ENCODE peak calls at places on chromosomes 6 and 20, in eight cellular contexts. A, E, Q, W, O, T, M and U are unnamed samples.

GRCh38 chr6:89961481-89961880 is 67.2 kb downstream of the GJA10 start:
- DNase-seq in Q (no peak), O (no peak), W (no peak), M (no peak), T (no peak), E (no peak), A (no peak), U (no peak)

GRCh38 chr20:5977975-5978374 is 27.5 kb downstream of the MCM8 start:
- DNase-seq in M (no peak), W (no peak), E (no peak), Q (no peak), O (no peak), A (no peak), T (no peak), U (no peak)

GRCh38 chr6:118744261-118744941 is 93.0 kb upstream of the CEP85L start:
- DNase-seq in M (no peak), T (no peak), A (no peak), W (no peak), Q (no peak), E (peak; percentile 14), O (no peak), U (no peak)

GRCh38 chr20:38985603-38986170 is 23.5 kb downstream of the DHX35 start:
- DNase-seq in E (peak; percentile 89), O (no peak), Q (peak; percentile 42), M (no peak), T (no peak), A (no peak), W (no peak), U (no peak)

GRCh38 chr6:125030969-125031368 is 68.7 kb downstream of the RNF217 start:
- DNase-seq in Q (no peak), E (no peak), M (no peak), W (no peak), A (no peak), O (no peak), T (no peak), U (no peak)

GRCh38 chr6:17703256-17703694 is 3.5 kb downstream of the NUP153 start:
- DNase-seq in W (no peak), T (no peak), M (peak; percentile 18), E (peak; percentile 93), O (peak; percentile 10), Q (peak; percentile 80), A (no peak), U (peak; percentile 16)

GRCh38 chr6:127243501-127243900 is 23.2 kb upstream of the RNF146 start:
- DNase-seq in A (no peak), Q (no peak), E (peak; percentile 68), M (no peak), T (no peak), O (no peak), W (no peak), U (no peak)

GRCh38 chr6:146543940-146544661 is 468 bp downstream of the RAB32 start:
- DNase-seq in M (peak; percentile 36), W (peak; percentile 88), E (peak; percentile 60), A (peak; percentile 11), Q (peak; percentile 24), T (peak; percentile 84), O (peak; percentile 31), U (peak; percentile 13)

GRCh38 chr6:158441639-158442308 is 118.1 kb upstream of the TMEM181 start:
- DNase-seq in E (peak; percentile 74), T (no peak), W (no peak), O (peak; percentile 55), A (no peak), Q (no peak), M (no peak), U (no peak)

GRCh38 chr20:36825374-36826104 is 50.4 kb upstream of the TLDC2 start:
- DNase-seq in T (no peak), O (no peak), Q (no peak), E (no peak), A (no peak), M (no peak), W (no peak), U (no peak)

GRCh38 chr6:7216941-7217621 is 95.9 kb downstream of the SSR1 start:
- DNase-seq in E (no peak), A (no peak), M (peak; percentile 52), W (no peak), O (peak; percentile 53), Q (no peak), T (no peak), U (no peak)

GRCh38 chr6:156420172-156420993 is 356.8 kb upstream of the ARID1B start:
- DNase-seq in T (no peak), W (no peak), E (peak; percentile 26), A (no peak), Q (no peak), M (no peak), O (no peak), U (no peak)

DNA sequence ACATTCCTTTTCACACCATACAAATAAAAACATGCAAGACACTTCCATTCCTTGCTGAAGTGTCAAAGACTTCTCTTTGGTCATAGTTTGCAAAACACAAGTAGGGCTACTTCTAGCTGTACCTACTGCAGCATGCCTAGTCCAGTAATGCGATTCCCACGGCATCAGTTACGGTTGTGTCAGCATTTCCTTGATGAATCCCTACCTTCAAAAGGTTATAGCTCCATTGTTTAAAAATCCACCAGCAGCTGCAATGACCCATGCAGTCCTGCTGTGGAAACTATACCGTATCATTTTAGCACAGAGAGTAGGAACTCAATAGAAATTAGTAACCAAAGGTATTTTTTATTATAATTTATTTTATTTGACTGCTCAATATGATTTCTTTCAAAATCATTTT is 1371.5 kb downstream of the EPHA7 start:
- DNase-seq in T (no peak), W (no peak), Q (no peak), M (no peak), A (no peak), O (no peak), E (no peak), U (no peak)
- TF ChIP-seq CTCF in T (no peak), W (no peak), Q (no peak), M (no peak), A (no peak), O (no peak), E (no peak), U (no peak)

GRCh38 chr6:138416201-138416600 is 12.2 kb downstream of the HEBP2 start:
- DNase-seq in Q (no peak), W (no peak), M (no peak), A (no peak), T (no peak), E (no peak), O (no peak), U (no peak)
- H3K36me3 ChIP-seq in Q (peaks cover 9% of the 10 kb centered on the region), W (peaks cover 80% of the 10 kb centered on the region), M (peaks cover 12% of the 10 kb centered on the region), A (no peaks in the 10 kb centered on the region), T (peaks cover 50% of the 10 kb centered on the region), E (peaks cover 17% of the 10 kb centered on the region), O (peaks cover 32% of the 10 kb centered on the region), U (no peaks in the 10 kb centered on the region)

DNA sequence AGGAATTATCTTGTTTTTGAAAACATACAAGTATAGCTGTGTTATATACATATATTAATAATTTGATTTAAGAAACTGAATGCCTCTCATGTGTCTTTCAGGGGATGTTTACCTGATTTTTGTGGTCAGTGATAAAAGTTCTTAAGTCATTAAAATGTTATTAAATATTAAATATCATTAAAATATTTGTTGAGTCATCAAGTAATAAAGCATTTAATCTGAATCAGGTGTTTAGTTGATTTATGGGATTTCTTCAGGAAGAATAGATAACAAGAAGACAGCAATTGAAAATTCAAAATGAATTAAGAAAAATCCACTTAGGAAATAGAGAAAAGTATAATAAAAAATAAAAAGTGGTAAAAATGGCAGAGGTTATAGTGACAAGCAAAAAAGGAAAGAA is 361.9 kb upstream of the EYS start:
- DNase-seq in W (no peak), T (no peak), O (no peak), M (no peak), Q (no peak), A (no peak), E (no peak), U (no peak)
- H3K4me3 ChIP-seq in W (no peak overlapping the region), T (no peak overlapping the region), O (no peak overlapping the region), M (no peak overlapping the region), Q (no peak overlapping the region), A (no peak overlapping the region), E (no peak overlapping the region), U (no peak overlapping the region)

GRCh38 chr6:132964868-132965382 is 150.6 kb downstream of the RPS12 start:
- DNase-seq in Q (peak; percentile 5), E (no peak), M (no peak), O (no peak), W (no peak), A (no peak), T (no peak), U (no peak)

GRCh38 chr6:132961122-132961521 is 146.8 kb downstream of the RPS12 start:
- DNase-seq in A (no peak), E (peak; percentile 64), M (no peak), W (no peak), T (no peak), O (no peak), Q (peak; percentile 91), U (no peak)

GRCh38 chr6:132964101-132964867 is 149.9 kb downstream of the RPS12 start:
- DNase-seq in E (peak; percentile 68), A (no peak), W (no peak), M (peak; percentile 4), Q (peak; percentile 86), T (no peak), O (no peak), U (peak; percentile 54)

GRCh38 chr6:132961610-132962009 is 147.2 kb downstream of the RPS12 start:
- DNase-seq in E (no peak), T (no peak), M (no peak), O (no peak), W (no peak), A (no peak), Q (peak; percentile 18), U (no peak)

GRCh38 chr6:132962936-132963579 is 148.7 kb downstream of the RPS12 start:
- DNase-seq in E (peak; percentile 72), M (peak; percentile 39), A (peak; percentile 51), Q (peak; percentile 80), T (no peak), W (peak; percentile 53), O (peak; percentile 56), U (no peak)
- TF ChIP-seq CTCF in E (peak; percentile 78), M (peak; percentile 48), A (peak; percentile 63), Q (peak; percentile 92), T (peak; percentile 50), W (peak; percentile 42), O (peak; percentile 38), U (peak; percentile 85)

GRCh38 chr6:25016311-25016710 is 80.6 kb upstream of the RIPOR2 start:
- DNase-seq in E (no peak), O (no peak), Q (no peak), M (no peak), W (no peak), T (no peak), A (no peak), U (no peak)
- H3K36me3 ChIP-seq in E (no peaks in the 10 kb centered on the region), O (no peaks in the 10 kb centered on the region), Q (no peaks in the 10 kb centered on the region), M (no peaks in the 10 kb centered on the region), W (no peaks in the 10 kb centered on the region), T (no peaks in the 10 kb centered on the region), A (no peaks in the 10 kb centered on the region), U (no peaks in the 10 kb centered on the region)

DNA sequence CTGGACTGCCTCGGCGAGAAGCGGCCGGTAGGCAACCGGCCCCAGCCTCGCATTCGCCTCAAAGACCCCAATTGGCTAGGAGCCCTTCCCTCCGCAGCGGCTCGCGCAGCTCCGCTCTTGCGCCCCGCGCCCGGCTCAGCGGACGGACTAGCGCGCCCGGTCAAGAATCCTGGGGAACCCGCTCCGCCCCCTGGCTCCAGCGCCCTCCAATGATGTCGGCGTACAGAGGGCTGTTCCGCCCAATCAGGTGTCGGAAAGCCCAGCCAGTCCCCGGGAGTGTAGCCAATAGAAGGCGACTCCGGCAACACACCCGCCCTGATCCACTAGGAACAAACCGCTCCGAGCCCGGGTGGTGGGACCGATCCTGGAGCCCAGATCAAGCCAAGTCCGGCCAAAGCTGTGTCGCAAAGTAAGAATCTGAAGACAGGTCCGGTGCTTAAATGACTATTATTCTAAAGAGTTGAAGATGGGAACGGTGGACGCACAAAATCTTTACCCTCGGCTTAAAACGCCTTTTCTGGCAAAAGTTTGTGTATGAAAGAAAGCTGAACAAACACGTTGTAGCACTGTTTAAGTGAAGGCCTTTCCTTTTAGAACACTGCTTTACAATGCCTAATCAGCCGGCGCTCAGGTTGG is 132.2 kb downstream of the OGFRL1 start:
- DNase-seq in O (peak; percentile 98), T (peak; percentile 97), A (peak; percentile 97), E (peak; percentile 97), W (peak; percentile 92), Q (peak; percentile 92), M (peak; percentile 96), U (peak; percentile 50)
- H3K4me3 ChIP-seq in O (peak overlapping the region; percentile 90), T (peak overlapping the region; percentile 78), A (peak overlapping the region; percentile 82), E (peak overlapping the region; percentile 80), W (peak overlapping the region; percentile 86), Q (peak overlapping the region; percentile 91), M (peak overlapping the region; percentile 90), U (peak overlapping the region; percentile 63)